ENCODE peak calls at places on chromosomes 1 and 21, in eight cellular contexts. One of them, this sample, is unnamed.
A peak's percentile ranks its signal among the peaks of the same experiment; 100 is the strongest.

GRCh38 chr1:156897078-156897825 is 3.7 kb downstream of the PEAR1 start:
- DNase-seq in WTC11: no peak
- DNase-seq in A549: peak; percentile 75
- DNase-seq in HCT116: no peak
- DNase-seq in SK-N-SH: no peak
- DNase-seq in K562: no peak
- DNase-seq in endothelial cell of umbilical vein: peak; percentile 61
- DNase-seq in GM12878: no peak
- DNase-seq in this sample: peak; percentile 74

GRCh38 chr1:53134961-53135734 is 7.3 kb downstream of the SLC1A7 start:
- DNase-seq in WTC11: no peak
- DNase-seq in A549: no peak
- DNase-seq in HCT116: no peak
- DNase-seq in SK-N-SH: no peak
- DNase-seq in K562: peak; percentile 49
- DNase-seq in endothelial cell of umbilical vein: no peak
- DNase-seq in GM12878: no peak
- DNase-seq in this sample: no peak

GRCh38 chr21:45157932-45158331 is 83.6 kb downstream of the ADARB1 start:
- DNase-seq in WTC11: no peak
- DNase-seq in A549: no peak
- DNase-seq in HCT116: no peak
- DNase-seq in SK-N-SH: peak; percentile 67
- DNase-seq in K562: no peak
- DNase-seq in endothelial cell of umbilical vein: no peak
- DNase-seq in GM12878: no peak
- DNase-seq in this sample: no peak

GRCh38 chr1:163035791-163036249 is 33.3 kb upstream of the RGS4 start:
- DNase-seq in WTC11: no peak
- DNase-seq in A549: no peak
- DNase-seq in HCT116: peak; percentile 60
- DNase-seq in SK-N-SH: peak; percentile 2
- DNase-seq in K562: no peak
- DNase-seq in endothelial cell of umbilical vein: peak; percentile 72
- DNase-seq in GM12878: no peak
- DNase-seq in this sample: no peak

GRCh38 chr1:205977348-205978014 is 25.7 kb downstream of the RAB7B start:
- DNase-seq in WTC11: peak; percentile 82
- DNase-seq in A549: peak; percentile 70
- DNase-seq in HCT116: peak; percentile 68
- DNase-seq in SK-N-SH: peak; percentile 82
- DNase-seq in K562: peak; percentile 79
- DNase-seq in endothelial cell of umbilical vein: peak; percentile 68
- DNase-seq in GM12878: peak; percentile 23
- DNase-seq in this sample: peak; percentile 83

GRCh38 chr1:115300087-115300856 is 37.8 kb downstream of the NGF start:
- DNase-seq in WTC11: no peak
- DNase-seq in A549: no peak
- DNase-seq in HCT116: no peak
- DNase-seq in SK-N-SH: no peak
- DNase-seq in K562: no peak
- DNase-seq in endothelial cell of umbilical vein: no peak
- DNase-seq in GM12878: no peak
- DNase-seq in this sample: no peak

GRCh38 chr21:29302340-29302991 is 3.7 kb downstream of the BACH1 start:
- DNase-seq in WTC11: no peak
- DNase-seq in A549: no peak
- DNase-seq in HCT116: no peak
- DNase-seq in SK-N-SH: no peak
- DNase-seq in K562: no peak
- DNase-seq in endothelial cell of umbilical vein: no peak
- DNase-seq in GM12878: no peak
- DNase-seq in this sample: no peak

GRCh38 chr1:152623203-152623844 is 421 bp upstream of the LCE3A start:
- DNase-seq in WTC11: no peak
- DNase-seq in A549: no peak
- DNase-seq in HCT116: no peak
- DNase-seq in SK-N-SH: peak; percentile 37
- DNase-seq in K562: peak; percentile 58
- DNase-seq in endothelial cell of umbilical vein: no peak
- DNase-seq in GM12878: no peak
- DNase-seq in this sample: peak; percentile 76

GRCh38 chr21:17802568-17802967 is 16.6 kb downstream of the C21orf91 start:
- DNase-seq in WTC11: no peak
- DNase-seq in A549: no peak
- DNase-seq in HCT116: no peak
- DNase-seq in SK-N-SH: no peak
- DNase-seq in K562: no peak
- DNase-seq in endothelial cell of umbilical vein: no peak
- DNase-seq in GM12878: no peak
- DNase-seq in this sample: no peak

GRCh38 chr1:185567006-185567405 is 167.2 kb upstream of the HMCN1 start:
- DNase-seq in WTC11: no peak
- DNase-seq in A549: peak; percentile 11
- DNase-seq in HCT116: peak; percentile 13
- DNase-seq in SK-N-SH: no peak
- DNase-seq in K562: no peak
- DNase-seq in endothelial cell of umbilical vein: peak; percentile 87
- DNase-seq in GM12878: no peak
- DNase-seq in this sample: peak; percentile 75

GRCh38 chr21:32094792-32095191 is 184.1 kb downstream of the MIS18A start:
- DNase-seq in WTC11: no peak
- DNase-seq in A549: peak; percentile 6
- DNase-seq in HCT116: peak; percentile 29
- DNase-seq in SK-N-SH: no peak
- DNase-seq in K562: no peak
- DNase-seq in endothelial cell of umbilical vein: peak; percentile 20
- DNase-seq in GM12878: no peak
- DNase-seq in this sample: no peak

GRCh38 chr1:239893127-239893731 is 198.5 kb upstream of the FMN2 start:
- DNase-seq in WTC11: no peak
- DNase-seq in A549: peak; percentile 37
- DNase-seq in HCT116: no peak
- DNase-seq in SK-N-SH: no peak
- DNase-seq in K562: no peak
- DNase-seq in endothelial cell of umbilical vein: no peak
- DNase-seq in GM12878: no peak
- DNase-seq in this sample: no peak

GRCh38 chr21:37916795-37917142 is 512 bp upstream of the KCNJ6 start:
- DNase-seq in WTC11: peak; percentile 83
- DNase-seq in A549: peak; percentile 17
- DNase-seq in HCT116: no peak
- DNase-seq in SK-N-SH: peak; percentile 57
- DNase-seq in K562: peak; percentile 78
- DNase-seq in endothelial cell of umbilical vein: no peak
- DNase-seq in GM12878: no peak
- DNase-seq in this sample: no peak

GRCh38 chr1:170097449-170097948 is 23.0 kb upstream of the KIFAP3 start:
- DNase-seq in WTC11: no peak
- DNase-seq in A549: no peak
- DNase-seq in HCT116: no peak
- DNase-seq in SK-N-SH: no peak
- DNase-seq in K562: no peak
- DNase-seq in endothelial cell of umbilical vein: no peak
- DNase-seq in GM12878: no peak
- DNase-seq in this sample: no peak

DNA sequence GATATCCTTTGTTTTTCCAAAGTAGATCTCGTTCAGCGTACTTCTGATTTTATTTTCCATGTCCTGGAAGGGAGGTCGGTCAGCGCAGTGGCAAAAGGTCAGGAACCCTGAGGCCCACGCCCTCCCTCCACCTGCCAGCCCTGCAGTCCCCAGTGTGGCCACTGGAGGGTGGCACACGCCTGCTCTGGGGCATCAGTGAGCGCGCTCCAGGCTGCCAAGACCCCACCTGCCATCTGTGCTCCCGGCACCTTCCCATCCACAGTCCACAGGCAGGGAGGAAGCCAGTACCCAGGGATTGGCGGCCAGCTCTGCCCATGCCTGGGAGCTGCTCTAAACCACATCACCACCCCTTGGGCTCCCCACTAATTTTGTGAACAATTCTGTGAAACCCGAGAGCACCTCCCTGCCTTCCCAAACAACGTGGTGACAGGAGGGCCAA is 32.3 kb downstream of the SLC66A1 start:
- DNase-seq in WTC11: peak; percentile 81
- DNase-seq in A549: peak; percentile 31
- DNase-seq in HCT116: no peak
- DNase-seq in SK-N-SH: peak; percentile 90
- DNase-seq in K562: peak; percentile 72
- DNase-seq in endothelial cell of umbilical vein: peak; percentile 43
- DNase-seq in GM12878: no peak
- DNase-seq in this sample: peak; percentile 37
- TF ChIP-seq MAX in WTC11: no peak
- TF ChIP-seq MAX in A549: no peak
- TF ChIP-seq MAX in HCT116: no peak
- TF ChIP-seq MAX in SK-N-SH: no peak
- TF ChIP-seq MAX in K562: peak; percentile 16
- TF ChIP-seq MAX in endothelial cell of umbilical vein: no peak
- TF ChIP-seq MAX in GM12878: no peak
- TF ChIP-seq MAX in this sample: peak; percentile 9

GRCh38 chr1:81233591-81233990 is 567.1 kb upstream of the ADGRL2 start:
- DNase-seq in WTC11: no peak
- DNase-seq in A549: no peak
- DNase-seq in HCT116: no peak
- DNase-seq in SK-N-SH: no peak
- DNase-seq in K562: no peak
- DNase-seq in endothelial cell of umbilical vein: no peak
- DNase-seq in GM12878: no peak
- DNase-seq in this sample: no peak

GRCh38 chr1:81230983-81231728 is 569.6 kb upstream of the ADGRL2 start:
- DNase-seq in WTC11: no peak
- DNase-seq in A549: no peak
- DNase-seq in HCT116: no peak
- DNase-seq in SK-N-SH: no peak
- DNase-seq in K562: no peak
- DNase-seq in endothelial cell of umbilical vein: no peak
- DNase-seq in GM12878: no peak
- DNase-seq in this sample: no peak

GRCh38 chr1:81231729-81232038 is 569.0 kb upstream of the ADGRL2 start:
- DNase-seq in WTC11: no peak
- DNase-seq in A549: no peak
- DNase-seq in HCT116: no peak
- DNase-seq in SK-N-SH: peak; percentile 36
- DNase-seq in K562: no peak
- DNase-seq in endothelial cell of umbilical vein: no peak
- DNase-seq in GM12878: no peak
- DNase-seq in this sample: no peak

GRCh38 chr1:81234237-81234636 is 566.5 kb upstream of the ADGRL2 start:
- DNase-seq in WTC11: no peak
- DNase-seq in A549: no peak
- DNase-seq in HCT116: no peak
- DNase-seq in SK-N-SH: no peak
- DNase-seq in K562: no peak
- DNase-seq in endothelial cell of umbilical vein: no peak
- DNase-seq in GM12878: no peak
- DNase-seq in this sample: no peak

DNA sequence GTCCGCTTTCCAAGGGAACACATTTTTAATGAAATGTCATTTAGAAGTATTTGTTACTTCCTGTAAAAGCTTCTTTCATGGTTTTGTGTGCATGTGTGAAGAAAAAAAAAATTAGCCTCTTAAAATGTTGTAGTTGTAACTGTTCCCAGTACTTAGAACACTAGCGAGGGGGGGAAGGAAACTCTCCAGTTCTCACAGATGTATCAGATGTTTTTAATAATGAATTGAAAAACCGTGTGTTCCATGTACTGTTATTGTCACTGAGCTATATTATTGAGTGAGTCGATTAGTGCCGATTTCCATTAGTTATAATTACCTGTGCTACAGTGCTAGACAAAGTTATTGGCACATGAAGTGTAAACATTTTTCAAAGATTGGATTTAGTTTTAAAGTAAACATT is 568.2 kb upstream of the ADGRL2 start:
- DNase-seq in WTC11: no peak
- DNase-seq in A549: no peak
- DNase-seq in HCT116: no peak
- DNase-seq in SK-N-SH: peak; percentile 43
- DNase-seq in K562: no peak
- DNase-seq in endothelial cell of umbilical vein: no peak
- DNase-seq in GM12878: no peak
- DNase-seq in this sample: no peak
- TF ChIP-seq MAX in WTC11: no peak
- TF ChIP-seq MAX in A549: no peak
- TF ChIP-seq MAX in HCT116: no peak
- TF ChIP-seq MAX in SK-N-SH: no peak
- TF ChIP-seq MAX in K562: no peak
- TF ChIP-seq MAX in endothelial cell of umbilical vein: no peak
- TF ChIP-seq MAX in GM12878: no peak
- TF ChIP-seq MAX in this sample: no peak

DNA sequence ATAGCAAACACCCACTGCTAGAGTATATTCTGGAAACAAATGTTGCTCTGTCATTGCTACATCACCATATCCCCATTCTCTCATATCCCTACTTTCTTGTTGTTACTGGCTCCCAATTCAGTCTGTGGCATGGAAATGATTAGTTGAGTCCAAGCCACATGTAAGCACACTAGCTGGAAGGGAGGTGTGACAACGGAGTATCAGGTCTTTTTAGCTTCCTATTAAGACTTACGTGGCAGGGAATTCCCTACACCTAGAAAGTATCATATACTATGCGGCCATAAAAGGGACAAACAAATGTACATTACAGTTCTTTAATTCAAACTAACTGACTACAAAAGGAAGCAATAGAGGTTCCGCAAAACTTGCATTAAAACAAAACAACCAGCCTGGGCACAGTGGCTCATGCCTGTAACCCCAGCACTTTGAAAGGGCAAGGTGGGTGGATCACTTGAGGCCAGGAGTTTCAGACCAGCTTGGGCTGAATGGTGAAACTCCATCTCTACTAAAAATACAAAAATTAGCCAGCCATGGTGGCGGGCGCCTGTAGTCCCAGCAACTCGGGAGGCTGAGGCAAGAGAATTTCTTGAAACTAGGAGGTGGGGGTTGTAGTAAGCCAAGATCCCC is 48.6 kb downstream of the INTS7 start:
- DNase-seq in WTC11: no peak
- DNase-seq in A549: no peak
- DNase-seq in HCT116: no peak
- DNase-seq in SK-N-SH: no peak
- DNase-seq in K562: no peak
- DNase-seq in endothelial cell of umbilical vein: no peak
- DNase-seq in GM12878: peak; percentile 27
- DNase-seq in this sample: no peak
- TF ChIP-seq MAX in WTC11: no peak
- TF ChIP-seq MAX in A549: no peak
- TF ChIP-seq MAX in HCT116: no peak
- TF ChIP-seq MAX in SK-N-SH: no peak
- TF ChIP-seq MAX in K562: no peak
- TF ChIP-seq MAX in endothelial cell of umbilical vein: no peak
- TF ChIP-seq MAX in GM12878: no peak
- TF ChIP-seq MAX in this sample: no peak

DNA sequence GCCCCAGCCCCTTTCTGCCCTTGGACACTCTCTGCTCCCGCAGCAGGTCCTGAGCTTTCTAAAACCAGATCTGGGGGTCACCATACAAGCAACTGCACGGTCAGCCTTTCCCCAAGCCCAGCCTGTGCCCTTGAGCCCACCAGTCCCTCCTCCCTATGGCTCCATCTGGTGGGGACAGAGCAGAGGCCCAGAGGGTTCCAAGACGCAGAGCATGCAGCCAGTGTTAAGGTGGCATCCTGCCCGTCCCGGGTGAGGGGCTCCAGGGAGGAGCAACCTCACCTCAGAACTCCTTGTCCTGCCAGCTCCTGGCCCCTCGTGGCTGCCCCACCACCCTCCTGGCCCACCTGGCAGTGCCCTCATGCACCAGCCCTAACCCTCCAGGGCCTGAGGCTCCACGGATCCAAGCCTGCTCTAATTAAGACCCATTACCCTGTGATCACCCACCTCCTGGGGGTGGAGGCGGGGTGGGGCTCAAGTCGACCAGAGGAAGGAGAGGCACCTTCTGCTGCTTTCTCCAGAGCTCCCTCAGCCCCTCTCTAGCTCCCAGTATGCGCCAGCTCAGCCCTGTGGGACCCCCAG is 8.5 kb downstream of the CHD5 start:
- DNase-seq in WTC11: peak; percentile 69
- DNase-seq in A549: peak; percentile 41
- DNase-seq in HCT116: no peak
- DNase-seq in SK-N-SH: peak; percentile 87
- DNase-seq in K562: peak; percentile 51
- DNase-seq in endothelial cell of umbilical vein: peak; percentile 14
- DNase-seq in GM12878: no peak
- DNase-seq in this sample: peak; percentile 22
- TF ChIP-seq MAX in WTC11: no peak
- TF ChIP-seq MAX in A549: no peak
- TF ChIP-seq MAX in HCT116: no peak
- TF ChIP-seq MAX in SK-N-SH: no peak
- TF ChIP-seq MAX in K562: no peak
- TF ChIP-seq MAX in endothelial cell of umbilical vein: no peak
- TF ChIP-seq MAX in GM12878: no peak
- TF ChIP-seq MAX in this sample: no peak